ENCODE peak calls at places on chromosomes 11 and 22, in eight cellular contexts. D is NCI-H1105 treated with DMSO at 0.1 percent for 48 hours, T is AG09319, Q is RWPE1, X is astrocyte of the spinal cord, F is RWPE2, L is naive B cell, O is NCI-H2029. E is an unnamed sample.
A peak's percentile ranks its signal among the peaks of the same experiment; 100 is the strongest.

GRCh38 chr11:3222941-3223905 is 4.6 kb upstream of the MRGPRG start:
- DNase-seq in D (no peak), T (no peak), Q (no peak), X (no peak), F (no peak), L (no peak), O (no peak), E (no peak)

GRCh38 chr11:124799384-124800225 is 601 bp downstream of the MSANTD2 start:
- DNase-seq in D (peak; percentile 60), T (no peak), Q (peak; percentile 44), X (peak; percentile 31), F (no peak), L (peak; percentile 41), O (no peak), E (no peak)

GRCh38 chr22:28769394-28770085 is 3.0 kb upstream of the CCDC117 start:
- DNase-seq in D (no peak), T (no peak), Q (no peak), X (no peak), F (no peak), L (no peak), O (no peak), E (no peak)

GRCh38 chr11:126834149-126834548 is 166.4 kb downstream of the KIRREL3 start:
- DNase-seq in D (no peak), T (peak; percentile 76), Q (no peak), X (peak; percentile 89), F (no peak), L (no peak), O (no peak), E (no peak)

GRCh38 chr11:88603499-88603898 is 266.0 kb upstream of the CTSC start:
- DNase-seq in D (no peak), T (no peak), Q (no peak), X (peak; percentile 46), F (no peak), L (no peak), O (no peak), E (no peak)

GRCh38 chr11:59794417-59794816 is 16.2 kb downstream of the MRPL16 start:
- DNase-seq in D (no peak), T (no peak), Q (no peak), X (no peak), F (no peak), L (no peak), O (no peak), E (no peak)

GRCh38 chr22:49884075-49884474 is 30.4 kb downstream of the ZBED4 start:
- DNase-seq in D (no peak), T (no peak), Q (no peak), X (no peak), F (no peak), L (no peak), O (no peak), E (no peak)

GRCh38 chr22:26894766-26895485 is 237.5 kb downstream of the MIAT start:
- DNase-seq in D (no peak), T (peak; percentile 84), Q (peak; percentile 85), X (peak; percentile 95), F (no peak), L (no peak), O (peak; percentile 41), E (peak; percentile 17)

GRCh38 chr11:79413258-79413657 is 27.6 kb downstream of the TENM4 start:
- DNase-seq in D (peak; percentile 37), T (peak; percentile 72), Q (peak; percentile 62), X (peak; percentile 92), F (peak; percentile 69), L (no peak), O (peak; percentile 33), E (no peak)

GRCh38 chr11:72244317-72245231 is 598 bp upstream of the PHOX2A start:
- DNase-seq in D (no peak), T (no peak), Q (no peak), X (no peak), F (no peak), L (no peak), O (no peak), E (no peak)

GRCh38 chr11:72951815-72952340 is 137.7 kb downstream of the ATG16L2 start:
- DNase-seq in D (no peak), T (no peak), Q (no peak), X (no peak), F (no peak), L (peak; percentile 51), O (no peak), E (no peak)

GRCh38 chr11:107999759-108000455 is 8.8 kb upstream of the CUL5 start:
- DNase-seq in D (peak; percentile 10), T (no peak), Q (peak; percentile 63), X (peak; percentile 56), F (no peak), L (no peak), O (no peak), E (no peak)

GRCh38 chr11:45237666-45238348 is 48.3 kb downstream of the SYT13 start:
- DNase-seq in D (no peak), T (no peak), Q (no peak), X (no peak), F (no peak), L (no peak), O (no peak), E (no peak)

E was measured in NCI-H748 treated with DMSO at 0.1 percent for 48 hours.